ENCODE peak calls at places on chromosomes 5 and 9, in six cellular contexts. One of them, this sample, is unnamed.

GRCh38 chr5:10355071-10355889 is 1.8 kb downstream of the MARCHF6 start:
- DNase-seq in activated T-cell treated with anti-CD3 and anti-CD28 coated beads for 1 hour: no peak
- DNase-seq in NCI-H1417: no peak
- DNase-seq in Jurkat, Clone E6-1: no peak
- DNase-seq in choroid plexus epithelial cell: peak; percentile 39
- DNase-seq in C1 segment of cervical spinal cord: no peak
- DNase-seq in this sample: no peak

GRCh38 chr9:36566813-36567217 is 5.9 kb upstream of the MELK start:
- DNase-seq in choroid plexus epithelial cell: no peak
- DNase-seq in C1 segment of cervical spinal cord: peak; percentile 75
- DNase-seq in activated T-cell treated with anti-CD3 and anti-CD28 coated beads for 1 hour: no peak
- DNase-seq in Jurkat, Clone E6-1: no peak
- DNase-seq in NCI-H1417: no peak
- DNase-seq in this sample: peak; percentile 73

GRCh38 chr5:121913397-121913796 is 48.4 kb upstream of the SRFBP1 start:
- DNase-seq in choroid plexus epithelial cell: no peak
- DNase-seq in activated T-cell treated with anti-CD3 and anti-CD28 coated beads for 1 hour: no peak
- DNase-seq in C1 segment of cervical spinal cord: no peak
- DNase-seq in Jurkat, Clone E6-1: no peak
- DNase-seq in NCI-H1417: no peak
- DNase-seq in this sample: no peak

GRCh38 chr9:120402741-120403542 is 177.0 kb downstream of the CDK5RAP2 start:
- DNase-seq in Jurkat, Clone E6-1: no peak
- DNase-seq in activated T-cell treated with anti-CD3 and anti-CD28 coated beads for 1 hour: no peak
- DNase-seq in choroid plexus epithelial cell: peak; percentile 98
- DNase-seq in NCI-H1417: no peak
- DNase-seq in C1 segment of cervical spinal cord: no peak
- DNase-seq in this sample: peak; percentile 87

GRCh38 chr5:110817437-110817836 is 78.6 kb downstream of the SLC25A46 start:
- DNase-seq in Jurkat, Clone E6-1: no peak
- DNase-seq in activated T-cell treated with anti-CD3 and anti-CD28 coated beads for 1 hour: no peak
- DNase-seq in C1 segment of cervical spinal cord: no peak
- DNase-seq in NCI-H1417: no peak
- DNase-seq in choroid plexus epithelial cell: peak; percentile 58
- DNase-seq in this sample: no peak

GRCh38 chr5:139383275-139383992 is at the start of gene SLC23A1:
- DNase-seq in activated T-cell treated with anti-CD3 and anti-CD28 coated beads for 1 hour: no peak
- DNase-seq in NCI-H1417: no peak
- DNase-seq in Jurkat, Clone E6-1: no peak
- DNase-seq in C1 segment of cervical spinal cord: no peak
- DNase-seq in choroid plexus epithelial cell: no peak
- DNase-seq in this sample: no peak

GRCh38 chr9:21995652-21996275 is 1.2 kb downstream of the CDKN2B-AS1 start:
- DNase-seq in choroid plexus epithelial cell: peak; percentile 74
- DNase-seq in activated T-cell treated with anti-CD3 and anti-CD28 coated beads for 1 hour: no peak
- DNase-seq in NCI-H1417: no peak
- DNase-seq in Jurkat, Clone E6-1: no peak
- DNase-seq in C1 segment of cervical spinal cord: no peak
- DNase-seq in this sample: peak; percentile 68

GRCh38 chr5:175706499-175706898 is 48.6 kb downstream of the HRH2 start:
- DNase-seq in Jurkat, Clone E6-1: no peak
- DNase-seq in C1 segment of cervical spinal cord: no peak
- DNase-seq in NCI-H1417: no peak
- DNase-seq in activated T-cell treated with anti-CD3 and anti-CD28 coated beads for 1 hour: no peak
- DNase-seq in choroid plexus epithelial cell: no peak
- DNase-seq in this sample: no peak

GRCh38 chr5:137313526-137314175 is 185.5 kb downstream of the SPOCK1 start:
- DNase-seq in choroid plexus epithelial cell: no peak
- DNase-seq in NCI-H1417: no peak
- DNase-seq in C1 segment of cervical spinal cord: no peak
- DNase-seq in Jurkat, Clone E6-1: no peak
- DNase-seq in activated T-cell treated with anti-CD3 and anti-CD28 coated beads for 1 hour: no peak
- DNase-seq in this sample: no peak

GRCh38 chr9:121483049-121483448 is 16.6 kb downstream of the GGTA1 start:
- DNase-seq in activated T-cell treated with anti-CD3 and anti-CD28 coated beads for 1 hour: no peak
- DNase-seq in NCI-H1417: no peak
- DNase-seq in C1 segment of cervical spinal cord: no peak
- DNase-seq in choroid plexus epithelial cell: peak; percentile 18
- DNase-seq in Jurkat, Clone E6-1: no peak
- DNase-seq in this sample: no peak

GRCh38 chr5:71907001-71907564 is 188.0 kb downstream of the CARTPT start:
- DNase-seq in activated T-cell treated with anti-CD3 and anti-CD28 coated beads for 1 hour: no peak
- DNase-seq in NCI-H1417: peak; percentile 28
- DNase-seq in Jurkat, Clone E6-1: no peak
- DNase-seq in choroid plexus epithelial cell: no peak
- DNase-seq in C1 segment of cervical spinal cord: no peak
- DNase-seq in this sample: no peak

GRCh38 chr9:4508246-4508906 is 18.1 kb downstream of the SLC1A1 start:
- DNase-seq in choroid plexus epithelial cell: peak; percentile 76
- DNase-seq in Jurkat, Clone E6-1: no peak
- DNase-seq in NCI-H1417: no peak
- DNase-seq in C1 segment of cervical spinal cord: no peak
- DNase-seq in activated T-cell treated with anti-CD3 and anti-CD28 coated beads for 1 hour: no peak
- DNase-seq in this sample: peak; percentile 63

GRCh38 chr5:15694694-15695093 is 194.7 kb downstream of the FBXL7 start:
- DNase-seq in activated T-cell treated with anti-CD3 and anti-CD28 coated beads for 1 hour: no peak
- DNase-seq in NCI-H1417: no peak
- DNase-seq in C1 segment of cervical spinal cord: no peak
- DNase-seq in choroid plexus epithelial cell: peak; percentile 66
- DNase-seq in Jurkat, Clone E6-1: no peak
- DNase-seq in this sample: peak; percentile 55

GRCh38 chr9:100352201-100352726 is 478 bp downstream of the TEX10 start:
- DNase-seq in activated T-cell treated with anti-CD3 and anti-CD28 coated beads for 1 hour: peak; percentile 3
- DNase-seq in Jurkat, Clone E6-1: no peak
- DNase-seq in C1 segment of cervical spinal cord: no peak
- DNase-seq in choroid plexus epithelial cell: peak; percentile 13
- DNase-seq in NCI-H1417: no peak
- DNase-seq in this sample: peak; percentile 62